ENCODE peak calls at places on chromosomes 13 and 19, in nine cellular contexts. Y is nephron progenitor cell; B is H54; J is heart right ventricle; H is HFF-Myc; C is A172; U is OCI-LY7; T is stimulated activated CD4-positive, alpha-beta T cell treated with anti-CD3 and anti-CD28 coated beads, Interleukin-1b, Interleukin-23, amount 100 ng/mL, for 1 hour; L is smooth muscle cell of the brain vasculature. Z is an unnamed sample.

GRCh38 chr19:17296278-17296677 is 6.9 kb downstream of the ABHD8 start:
- DNase-seq in Y (no peak), B (peak; percentile 80), J (no peak), H (no peak), C (peak; percentile 93), U (no peak), T (no peak), L (no peak), Z (no peak)

GRCh38 chr19:29263305-29264080 is 50.5 kb upstream of the UQCRFS1 start:
- DNase-seq in Y (peak; percentile 79), B (peak; percentile 43), J (peak; percentile 22), H (peak; percentile 7), C (peak; percentile 28), U (peak; percentile 53), T (peak; percentile 34), L (no peak), Z (peak; percentile 29)

GRCh38 chr19:38850976-38851621 is 1.3 kb upstream of the HNRNPL start:
- DNase-seq in Y (peak; percentile 50), B (no peak), J (peak; percentile 48), H (no peak), C (no peak), U (no peak), T (no peak), L (no peak), Z (peak; percentile 32)

GRCh38 chr19:3041756-3042517 is 12.9 kb upstream of the TLE2 start:
- DNase-seq in Y (no peak), B (no peak), J (no peak), H (no peak), C (no peak), U (no peak), T (no peak), L (no peak), Z (no peak)

GRCh38 chr19:13633109-13633508 is 126.8 kb upstream of the CACNA1A start:
- DNase-seq in Y (peak; percentile 41), B (no peak), J (no peak), H (peak; percentile 64), C (no peak), U (no peak), T (no peak), L (peak; percentile 89), Z (no peak)

GRCh38 chr19:13579388-13580060 is 73.2 kb upstream of the CACNA1A start:
- DNase-seq in Y (no peak), B (no peak), J (no peak), H (no peak), C (no peak), U (no peak), T (no peak), L (no peak), Z (no peak)

GRCh38 chr19:58558623-58559274 is 338 bp upstream of the UBE2M start:
- DNase-seq in Y (peak; percentile 100), B (peak; percentile 97), J (peak; percentile 99), H (peak; percentile 95), C (peak; percentile 99), U (peak; percentile 99), T (peak; percentile 99), L (peak; percentile 97), Z (peak; percentile 100)

GRCh38 chr13:80441968-80442367 is 101.0 kb upstream of the SPRY2 start:
- DNase-seq in Y (no peak), B (no peak), J (no peak), H (no peak), C (no peak), U (no peak), T (no peak), L (no peak), Z (no peak)

GRCh38 chr19:51389143-51389542 is 1.2 kb downstream of the C19orf84 start:
- DNase-seq in Y (no peak), B (no peak), J (no peak), H (no peak), C (no peak), U (no peak), T (no peak), L (no peak), Z (no peak)

GRCh38 chr13:109569938-109570711 is 216.3 kb downstream of the IRS2 start:
- DNase-seq in Y (no peak), B (no peak), J (no peak), H (no peak), C (no peak), U (no peak), T (no peak), L (no peak), Z (no peak)

GRCh38 chr19:43526884-43527859 is at the start of gene ETHE1:
- DNase-seq in Y (peak; percentile 90), B (peak; percentile 88), J (peak; percentile 85), H (no peak), C (peak; percentile 36), U (peak; percentile 42), T (peak; percentile 57), L (no peak), Z (peak; percentile 54)

GRCh38 chr19:2329528-2329927 is 1.0 kb downstream of the SPPL2B start:
- DNase-seq in Y (no peak), B (no peak), J (no peak), H (no peak), C (no peak), U (peak; percentile 26), T (no peak), L (no peak), Z (no peak)

GRCh38 chr13:109567315-109567714 is 219.1 kb downstream of the IRS2 start:
- DNase-seq in Y (no peak), B (no peak), J (no peak), H (no peak), C (no peak), U (no peak), T (no peak), L (no peak), Z (no peak)

GRCh38 chr19:23002690-23003422 is at the start of gene ZNF728:
- DNase-seq in Y (no peak), B (no peak), J (peak; percentile 85), H (no peak), C (no peak), U (no peak), T (no peak), L (no peak), Z (no peak)

GRCh38 chr13:113924184-113924583 is 49.7 kb downstream of the C13orf46 start:
- DNase-seq in Y (no peak), B (no peak), J (no peak), H (no peak), C (no peak), U (no peak), T (no peak), L (no peak), Z (no peak)

GRCh38 chr19:38685666-38686529 is 38.4 kb downstream of the ACTN4 start:
- DNase-seq in Y (no peak), B (no peak), J (no peak), H (no peak), C (no peak), U (no peak), T (no peak), L (no peak), Z (no peak)

GRCh38 chr19:35713904-35714440 is 3.8 kb upstream of the KMT2B start:
- DNase-seq in Y (no peak), B (no peak), J (no peak), H (no peak), C (no peak), U (no peak), T (no peak), L (no peak), Z (no peak)

GRCh38 chr19:5973867-5974635 is 3.9 kb downstream of the RANBP3 start:
- DNase-seq in Y (no peak), B (no peak), J (no peak), H (no peak), C (no peak), U (no peak), T (no peak), L (no peak), Z (peak; percentile 58)